ENCODE peak calls at places on chromosomes 2 and 18, in seven cellular contexts. One of them, this sample, is unnamed.

GRCh38 chr2:109270758-109271305 is 141.8 kb downstream of the SH3RF3 start:
- DNase-seq in Panc1: no peak
- DNase-seq in MCF 10A: peak; percentile 59
- DNase-seq in NCI-H1092: peak; percentile 45
- DNase-seq in 8988T: no peak
- DNase-seq in nucleus accumbens: no peak
- DNase-seq in omental fat pad: no peak
- DNase-seq in this sample: no peak

GRCh38 chr2:144553379-144553778 is 33.5 kb upstream of the ZEB2 start:
- DNase-seq in Panc1: no peak
- DNase-seq in MCF 10A: peak; percentile 92
- DNase-seq in NCI-H1092: no peak
- DNase-seq in 8988T: no peak
- DNase-seq in nucleus accumbens: no peak
- DNase-seq in omental fat pad: no peak
- DNase-seq in this sample: no peak

GRCh38 chr2:223909048-223909741 is 35.9 kb downstream of the WDFY1 start:
- DNase-seq in Panc1: no peak
- DNase-seq in MCF 10A: no peak
- DNase-seq in NCI-H1092: no peak
- DNase-seq in 8988T: no peak
- DNase-seq in nucleus accumbens: no peak
- DNase-seq in omental fat pad: no peak
- DNase-seq in this sample: no peak

GRCh38 chr2:118169359-118170005 is 81.2 kb downstream of the INSIG2 start:
- DNase-seq in Panc1: no peak
- DNase-seq in MCF 10A: peak; percentile 16
- DNase-seq in NCI-H1092: no peak
- DNase-seq in 8988T: no peak
- DNase-seq in nucleus accumbens: no peak
- DNase-seq in omental fat pad: no peak
- DNase-seq in this sample: no peak

GRCh38 chr18:59927246-59927825 is 27.5 kb downstream of the PMAIP1 start:
- DNase-seq in Panc1: no peak
- DNase-seq in MCF 10A: peak; percentile 76
- DNase-seq in NCI-H1092: no peak
- DNase-seq in 8988T: no peak
- DNase-seq in nucleus accumbens: no peak
- DNase-seq in omental fat pad: no peak
- DNase-seq in this sample: no peak

GRCh38 chr2:98016908-98017700 is 21.4 kb upstream of the TMEM131 start:
- DNase-seq in Panc1: no peak
- DNase-seq in MCF 10A: no peak
- DNase-seq in NCI-H1092: no peak
- DNase-seq in 8988T: no peak
- DNase-seq in nucleus accumbens: no peak
- DNase-seq in omental fat pad: no peak
- DNase-seq in this sample: no peak

GRCh38 chr18:24011095-24011917 is 3.2 kb upstream of the TTC39C start:
- DNase-seq in Panc1: no peak
- DNase-seq in MCF 10A: no peak
- DNase-seq in NCI-H1092: no peak
- DNase-seq in 8988T: no peak
- DNase-seq in nucleus accumbens: no peak
- DNase-seq in omental fat pad: no peak
- DNase-seq in this sample: no peak

GRCh38 chr2:60998628-60999545 is 18.6 kb upstream of the PEX13 start:
- DNase-seq in Panc1: no peak
- DNase-seq in MCF 10A: peak; percentile 66
- DNase-seq in NCI-H1092: peak; percentile 12
- DNase-seq in 8988T: peak; percentile 22
- DNase-seq in nucleus accumbens: no peak
- DNase-seq in omental fat pad: no peak
- DNase-seq in this sample: peak; percentile 39

GRCh38 chr18:32072321-32072720 is 19.4 kb upstream of the RNF138 start:
- DNase-seq in Panc1: no peak
- DNase-seq in MCF 10A: peak; percentile 30
- DNase-seq in NCI-H1092: no peak
- DNase-seq in 8988T: no peak
- DNase-seq in nucleus accumbens: no peak
- DNase-seq in omental fat pad: no peak
- DNase-seq in this sample: no peak

GRCh38 chr2:96899084-96899735 is 29.3 kb upstream of the SEMA4C start:
- DNase-seq in Panc1: no peak
- DNase-seq in MCF 10A: peak; percentile 82
- DNase-seq in NCI-H1092: no peak
- DNase-seq in 8988T: no peak
- DNase-seq in nucleus accumbens: no peak
- DNase-seq in omental fat pad: no peak
- DNase-seq in this sample: no peak

GRCh38 chr2:122530812-122531211 is 775.4 kb downstream of the TSN start:
- DNase-seq in Panc1: no peak
- DNase-seq in MCF 10A: no peak
- DNase-seq in NCI-H1092: no peak
- DNase-seq in 8988T: no peak
- DNase-seq in nucleus accumbens: no peak
- DNase-seq in omental fat pad: no peak
- DNase-seq in this sample: no peak